ENCODE peak calls at places on chromosomes 7 and 10, in five cellular contexts. V is NCI-H1930; M is stimulated activated CD4-positive, alpha-beta T cell treated with anti-CD3 and anti-CD28 coated beads, Interleukin-1b, Interleukin-23, amount 100 ng/mL, for 4 hours; G is GM23248; S is ovary. A is an unnamed sample.

GRCh38 chr7:98174334-98175259 is 36.6 kb upstream of the BHLHA15 start:
- DNase-seq in V (no peak), M (no peak), G (no peak), S (no peak), A (no peak)

GRCh38 chr7:55192718-55193117 is 172.4 kb upstream of the LANCL2 start:
- DNase-seq in V (no peak), M (no peak), G (peak), S (no peak), A (no peak)

GRCh38 chr7:106029941-106030340 is 66.9 kb downstream of the CDHR3 start:
- DNase-seq in V (no peak), M (no peak), G (no peak), S (no peak), A (no peak)

GRCh38 chr7:155869784-155870076 is 57.5 kb upstream of the SHH start:
- DNase-seq in V (no peak), M (no peak), G (no peak), S (no peak), A (no peak)

GRCh38 chr10:100986952-100987684 is at the start of the genes MRPL43 and TWNK:
- DNase-seq in V (peak), M (peak), G (peak), S (peak), A (peak)

GRCh38 chr10:55742487-55742886 is 618.6 kb downstream of the ZWINT start:
- DNase-seq in V (no peak), M (no peak), G (no peak), S (no peak), A (peak)

GRCh38 chr7:16071246-16071857 is 350.0 kb downstream of the CRPPA start:
- DNase-seq in V (peak), M (no peak), G (peak), S (no peak), A (peak)

GRCh38 chr10:92421550-92421949 is 130.6 kb downstream of the MARCHF5 start:
- DNase-seq in V (no peak), M (no peak), G (no peak), S (no peak), A (no peak)

GRCh38 chr10:12534824-12535223 is 185.5 kb downstream of the CAMK1D start:
- DNase-seq in V (no peak), M (no peak), G (no peak), S (no peak), A (peak)

GRCh38 chr7:130804156-130804708 is 70.2 kb upstream of the KLF14 start:
- DNase-seq in V (no peak), M (no peak), G (no peak), S (no peak), A (no peak)

GRCh38 chr7:82678716-82679115 is 235.1 kb upstream of the CACNA2D1 start:
- DNase-seq in V (no peak), M (no peak), G (no peak), S (no peak), A (no peak)

GRCh38 chr10:87860156-87860795 is 3.1 kb downstream of the KLLN start:
- DNase-seq in V (no peak), M (no peak), G (peak), S (no peak), A (peak)

GRCh38 chr7:144780071-144780608 is 55.7 kb downstream of the TPK1 start:
- DNase-seq in V (no peak), M (no peak), G (peak), S (no peak), A (no peak)

GRCh38 chr10:72702868-72703581 is 11.1 kb downstream of the MCU start:
- DNase-seq in V (no peak), M (no peak), G (peak), S (no peak), A (peak)

GRCh38 chr7:44177570-44178131 is 11.6 kb downstream of the GCK start:
- DNase-seq in V (no peak), M (no peak), G (peak), S (no peak), A (no peak)

GRCh38 chr7:40008218-40008815 is 58.3 kb downstream of the CDK13 start:
- DNase-seq in V (no peak), M (no peak), G (peak), S (no peak), A (no peak)

GRCh38 chr10:121823993-121824463 is 103.8 kb downstream of the ATE1 start:
- DNase-seq in V (no peak), M (no peak), G (peak), S (no peak), A (peak)

GRCh38 chr7:139125637-139126036 is 16.1 kb upstream of the ZC3HAV1 start:
- DNase-seq in V (no peak), M (no peak), G (no peak), S (no peak), A (no peak)

GRCh38 chr7:66696774-66697191 is 43.8 kb upstream of the RABGEF1 start:
- DNase-seq in V (no peak), M (no peak), G (peak), S (no peak), A (no peak)

GRCh38 chr10:94103902-94104301 is 110.2 kb downstream of the PLCE1 start:
- DNase-seq in V (no peak), M (no peak), G (peak), S (no peak), A (no peak)

GRCh38 chr7:96700516-96700915 is 9.1 kb downstream of the SEM1 start:
- DNase-seq in V (no peak), M (no peak), G (no peak), S (no peak), A (no peak)

GRCh38 chr7:130695840-130696239 is 9.5 kb upstream of the TSGA13 start:
- DNase-seq in V (peak), M (no peak), G (peak), S (no peak), A (peak)

GRCh38 chr7:153530441-153530840 is 521.8 kb upstream of the DPP6 start:
- DNase-seq in V (no peak), M (no peak), G (no peak), S (no peak), A (no peak)

GRCh38 chr10:103581499-103581898 is 88.0 kb downstream of the NEURL1 start:
- DNase-seq in V (no peak), M (no peak), G (no peak), S (no peak), A (no peak)

GRCh38 chr10:110137142-110137545 is 70.3 kb upstream of the MXI1 start:
- DNase-seq in V (no peak), M (no peak), G (peak), S (no peak), A (peak)

GRCh38 chr7:145082366-145083240 is 246.8 kb upstream of the TPK1 start:
- DNase-seq in V (no peak), M (no peak), G (no peak), S (no peak), A (no peak)

GRCh38 chr7:12635830-12636229 is 51.6 kb upstream of the ARL4A start:
- DNase-seq in V (no peak), M (no peak), G (peak), S (no peak), A (peak)

GRCh38 chr10:78539247-78539766 is 505.6 kb downstream of the RPS24 start:
- DNase-seq in V (no peak), M (no peak), G (no peak), S (no peak), A (no peak)

GRCh38 chr7:28709756-28710155 is 248.4 kb downstream of the TRIL start:
- DNase-seq in V (no peak), M (no peak), G (peak), S (no peak), A (no peak)

GRCh38 chr10:132400041-132400546 is 3.1 kb downstream of the PWWP2B start:
- DNase-seq in V (no peak), M (no peak), G (no peak), S (no peak), A (no peak)

GRCh38 chr7:101636822-101637623 is 7.9 kb upstream of the MYL10 start:
- DNase-seq in V (no peak), M (no peak), G (no peak), S (no peak), A (no peak)

GRCh38 chr10:13865758-13866491 is 279.2 kb downstream of the PRPF18 start:
- DNase-seq in V (no peak), M (no peak), G (peak), S (no peak), A (no peak)

GRCh38 chr10:111087331-111087756 is 10.5 kb downstream of the ADRA2A start:
- DNase-seq in V (no peak), M (no peak), G (no peak), S (no peak), A (no peak)

GRCh38 chr10:123136221-123136805 is 543 bp downstream of the HMX3 start:
- DNase-seq in V (no peak), M (no peak), G (no peak), S (no peak), A (peak)

GRCh38 chr10:109280837-109281236 is 642.5 kb downstream of the XPNPEP1 start:
- DNase-seq in V (no peak), M (no peak), G (no peak), S (no peak), A (no peak)

GRCh38 chr7:101169110-101169837 is 3.9 kb upstream of the VGF start:
- DNase-seq in V (no peak), M (no peak), G (no peak), S (no peak), A (peak)

GRCh38 chr10:34145751-34146150 is 669.3 kb downstream of the PARD3 start:
- DNase-seq in V (no peak), M (no peak), G (peak), S (no peak), A (no peak)

A was measured in OCI-M1.